ENCODE peak calls at places on chromosomes 7 and 10, in seven cellular contexts. B is psoas muscle; T is astrocyte of the cerebellum; Z is dorsolateral prefrontal cortex; K is Jurkat, Clone E6-1; I is HCT116; O is CD4-positive, alpha-beta memory T cell. F is an unnamed sample.

GRCh38 chr10:132588301-132589013 is 50.9 kb downstream of the INPP5A start:
- DNase-seq in K (no peak), Z (no peak), T (no peak), B (no peak), I (no peak), O (no peak), F (no peak)

GRCh38 chr7:46567858-46568257 is 646.8 kb upstream of the IGFBP3 start:
- DNase-seq in I (no peak), Z (no peak), K (no peak), B (no peak), O (no peak), T (no peak), F (no peak)

GRCh38 chr10:96663794-96664193 is 56.5 kb downstream of the PIK3AP1 start:
- DNase-seq in I (no peak), B (no peak), O (no peak), T (no peak), Z (no peak), K (no peak), F (no peak)

GRCh38 chr7:17027143-17027802 is 145.5 kb upstream of the AGR3 start:
- DNase-seq in K (no peak), I (no peak), B (no peak), O (no peak), T (no peak), Z (no peak), F (no peak)

GRCh38 chr10:55852850-55853249 is 508.2 kb downstream of the ZWINT start:
- DNase-seq in K (no peak), B (no peak), Z (no peak), T (no peak), O (no peak), I (no peak), F (no peak)

GRCh38 chr10:72250666-72251065 is 23.1 kb upstream of the DDIT4 start:
- DNase-seq in O (no peak), K (no peak), B (peak; percentile 66), T (peak; percentile 76), I (no peak), Z (no peak), F (no peak)

GRCh38 chr10:11388996-11389395 is 222.5 kb downstream of the USP6NL start:
- DNase-seq in K (no peak), T (no peak), Z (no peak), I (no peak), B (no peak), O (no peak), F (no peak)

GRCh38 chr7:28599411-28599810 is 187.1 kb downstream of the CREB5 start:
- DNase-seq in I (no peak), Z (no peak), B (no peak), K (no peak), T (no peak), O (no peak), F (no peak)

GRCh38 chr7:63008366-63008765 is 990.3 kb upstream of the ZNF722 start:
- DNase-seq in I (no peak), Z (no peak), B (no peak), O (no peak), T (no peak), K (no peak), F (peak; percentile 46)

GRCh38 chr7:63014792-63015191 is 983.9 kb upstream of the ZNF722 start:
- DNase-seq in B (no peak), I (no peak), K (no peak), Z (no peak), O (no peak), T (no peak), F (no peak)

GRCh38 chr7:63009771-63010170 is 988.9 kb upstream of the ZNF722 start:
- DNase-seq in K (no peak), B (no peak), Z (no peak), I (no peak), T (no peak), O (no peak), F (no peak)

DNA sequence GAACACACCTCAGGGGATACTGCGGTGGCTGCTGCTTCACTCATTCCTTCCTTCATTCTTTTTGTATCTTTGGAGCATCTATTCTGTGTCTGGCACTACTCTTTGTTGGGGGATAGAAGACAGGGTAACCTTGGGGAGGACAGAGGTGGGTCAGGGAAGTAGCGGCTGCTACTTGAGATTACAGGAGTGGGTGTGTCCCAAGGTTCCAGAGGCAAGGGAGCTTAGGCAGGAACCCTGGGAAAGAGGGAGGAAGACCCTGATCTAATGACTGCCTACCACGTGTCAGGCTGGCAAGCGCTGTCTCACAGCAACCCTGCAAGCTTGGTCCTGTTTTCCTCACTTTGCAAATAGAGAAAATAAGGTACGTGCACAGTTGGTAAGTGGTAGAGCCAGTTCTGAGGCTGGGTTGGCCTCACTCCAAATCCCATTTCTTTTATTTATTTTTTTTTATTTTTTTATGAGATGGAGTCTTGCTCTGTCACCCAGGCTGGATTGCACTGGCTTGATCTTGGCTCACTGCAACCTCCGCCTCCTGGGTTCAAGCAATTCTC is 985.9 kb upstream of the ZNF722 start:
- DNase-seq in O (no peak), I (no peak), T (no peak), K (no peak), Z (no peak), B (no peak), F (no peak)
- H3K4me3 ChIP-seq in O (no peak overlapping the region), I (no peak overlapping the region), T (no peak overlapping the region), K (no peak overlapping the region), Z (no peak overlapping the region), B (no peak overlapping the region), F (no peak overlapping the region)

GRCh38 chr10:93061594-93062498 is 1.2 kb downstream of the CYP26C1 start:
- DNase-seq in K (no peak), O (peak; percentile 12), I (no peak), B (no peak), T (no peak), Z (no peak), F (no peak)

GRCh38 chr10:93064874-93065660 is 4.5 kb downstream of the CYP26C1 start:
- DNase-seq in K (no peak), I (no peak), Z (no peak), B (no peak), O (no peak), T (no peak), F (no peak)

GRCh38 chr10:93063977-93064660 is 3.5 kb downstream of the CYP26C1 start:
- DNase-seq in Z (no peak), I (no peak), B (no peak), O (no peak), T (no peak), K (no peak), F (no peak)

GRCh38 chr10:93062499-93063216 is 2.1 kb downstream of the CYP26C1 start:
- DNase-seq in T (no peak), O (peak; percentile 39), B (no peak), I (no peak), Z (no peak), K (no peak), F (no peak)

DNA sequence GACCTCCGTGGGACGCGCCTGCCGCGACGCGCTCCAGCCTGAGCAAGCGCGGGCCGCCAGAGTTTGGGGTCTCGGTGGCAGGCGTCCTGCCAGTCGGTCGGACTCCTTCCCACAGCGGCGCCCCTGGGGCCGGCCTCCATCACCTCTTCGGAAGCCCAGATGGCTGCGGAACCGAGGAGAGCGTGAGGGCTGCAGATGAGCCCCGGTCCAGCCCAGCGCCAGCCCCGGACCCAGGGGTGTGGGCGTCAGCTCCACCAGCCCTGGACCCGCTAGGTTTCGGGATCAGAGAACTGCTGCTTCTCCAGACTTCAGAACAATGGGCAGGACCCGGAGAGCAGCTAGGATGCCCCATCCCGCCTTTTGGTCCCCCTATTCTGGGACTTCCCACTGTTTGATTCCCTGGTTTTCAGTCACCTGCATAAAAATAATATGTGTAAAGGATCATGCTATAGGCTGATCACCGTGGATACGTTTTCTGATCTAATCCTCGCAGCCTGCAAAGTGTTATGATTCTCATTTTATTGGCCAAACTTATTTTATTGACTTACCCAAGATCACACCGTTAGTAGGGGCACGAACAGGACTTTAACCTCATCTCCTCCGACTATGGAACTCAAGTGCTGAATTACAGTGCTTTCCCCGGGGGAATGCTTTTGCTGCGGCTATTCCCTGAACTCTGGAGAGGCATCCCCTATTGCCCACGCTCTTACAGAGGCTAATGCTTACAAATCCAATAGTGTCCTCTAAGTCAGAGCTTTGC is 2.8 kb downstream of the CYP26C1 start:
- DNase-seq in O (no peak), T (no peak), B (no peak), I (no peak), K (no peak), Z (no peak), F (no peak)
- H3K4me3 ChIP-seq in O (no peak overlapping the region), T (no peak overlapping the region), B (peak overlapping the region; percentile 26), I (no peak overlapping the region), K (no peak overlapping the region), Z (no peak overlapping the region), F (no peak overlapping the region)

DNA sequence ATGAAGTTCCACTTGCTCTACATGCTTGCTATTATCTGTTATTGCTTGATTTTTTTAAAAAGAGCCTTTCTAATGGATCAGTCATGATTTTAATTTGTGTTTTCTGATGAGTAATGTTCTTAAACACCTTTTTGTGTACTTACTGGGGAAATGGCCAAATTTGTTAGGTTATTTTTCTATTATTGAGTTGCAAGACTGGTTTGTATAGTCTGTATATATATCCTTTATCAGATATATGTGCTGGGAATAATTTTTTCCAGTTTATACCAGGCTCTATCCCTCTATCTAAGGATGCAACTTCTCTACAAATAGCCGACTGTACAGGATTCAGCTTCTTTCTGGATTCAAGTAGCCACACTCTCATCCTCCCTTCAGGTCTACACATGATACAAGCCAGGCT is 65.6 kb upstream of the SEC61G start:
- DNase-seq in K (no peak), O (no peak), B (no peak), I (no peak), T (no peak), Z (no peak), F (no peak)
- H3K4me3 ChIP-seq in K (no peak overlapping the region), O (no peak overlapping the region), B (no peak overlapping the region), I (no peak overlapping the region), T (no peak overlapping the region), Z (no peak overlapping the region), F (no peak overlapping the region)

GRCh38 chr10:4048245-4048864 is 263.3 kb upstream of the KLF6 start:
- DNase-seq in B (no peak), O (no peak), K (no peak), T (no peak), I (no peak), Z (no peak), F (no peak)

GRCh38 chr10:4050061-4050460 is 265.1 kb upstream of the KLF6 start:
- DNase-seq in Z (no peak), O (no peak), K (no peak), I (no peak), T (no peak), B (no peak), F (no peak)

GRCh38 chr10:4053940-4054339 is 268.9 kb upstream of the KLF6 start:
- DNase-seq in K (no peak), I (no peak), O (no peak), Z (no peak), T (no peak), B (no peak), F (peak; percentile 52)

GRCh38 chr10:4051011-4051407 is 266.0 kb upstream of the KLF6 start:
- DNase-seq in Z (no peak), T (no peak), I (no peak), O (no peak), B (no peak), K (no peak), F (no peak)

DNA sequence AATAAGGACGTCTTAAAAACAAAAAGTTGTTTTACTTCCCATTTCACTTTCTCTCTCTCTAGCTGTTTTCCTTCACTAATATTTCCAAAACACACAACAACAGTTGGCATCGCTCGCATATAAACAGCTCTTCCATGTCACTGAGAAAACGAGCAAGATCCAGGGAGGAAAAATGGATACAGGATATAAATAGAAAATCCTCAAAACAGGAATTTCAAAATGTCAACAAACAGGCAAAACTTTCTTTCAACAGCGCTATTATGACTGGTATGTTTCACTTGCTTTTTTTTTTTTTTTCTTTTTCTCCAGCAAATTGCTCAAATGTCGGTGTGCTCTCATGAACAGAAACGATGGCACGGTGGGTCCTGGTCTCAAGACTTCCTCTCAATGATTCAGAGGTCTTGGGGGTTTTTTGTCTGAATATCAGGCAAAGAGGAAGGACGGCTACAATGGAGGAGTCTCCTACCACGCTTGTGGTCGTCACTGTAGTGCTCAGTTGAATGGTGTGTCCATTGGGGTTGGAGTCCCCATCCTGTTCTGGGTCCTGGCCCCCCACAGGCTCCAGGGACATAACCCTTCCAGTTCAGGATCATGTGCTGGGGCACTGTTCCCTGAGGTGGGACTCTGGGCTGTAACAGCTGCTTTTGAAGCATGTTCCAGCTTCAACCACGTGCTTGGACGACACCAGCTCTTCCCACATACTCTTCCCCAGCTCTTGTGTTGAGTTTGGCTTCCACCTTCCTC is 266.6 kb upstream of the KLF6 start:
- DNase-seq in T (no peak), B (no peak), I (no peak), Z (no peak), O (no peak), K (no peak), F (no peak)
- H3K4me3 ChIP-seq in T (no peak overlapping the region), B (peak overlapping the region; percentile 48), I (no peak overlapping the region), Z (no peak overlapping the region), O (no peak overlapping the region), K (no peak overlapping the region), F (peak overlapping the region; percentile 30)